ENCODE peak calls at places on chromosomes 11 and 22, in five cellular contexts. E, S, F, B and P are unnamed samples.

GRCh38 chr11:29343465-29344333 is 673.1 kb downstream of the KCNA4 start:
- DNase-seq in E (no peak), S (no peak), F (peak), B (peak), P (peak)

GRCh38 chr22:49632199-49633009 is 195.3 kb downstream of the BRD1 start:
- DNase-seq in E (no peak), S (no peak), F (peak), B (peak), P (no peak)

GRCh38 chr11:22666700-22667439 is 459 bp downstream of the GAS2 start:
- DNase-seq in E (no peak), S (no peak), F (peak), B (peak), P (peak)

GRCh38 chr11:108498046-108498815 is at the start of gene POGLUT3:
- DNase-seq in E (no peak), S (peak), F (peak), B (peak), P (peak)

GRCh38 chr11:67429722-67430121 is 1.4 kb downstream of the RPS6KB2 start:
- DNase-seq in E (no peak), S (no peak), F (no peak), B (no peak), P (no peak)

GRCh38 chr22:20509344-20510047 is 2.1 kb downstream of the MED15 start:
- DNase-seq in E (peak), S (peak), F (peak), B (peak), P (peak)

GRCh38 chr11:127006311-127006710 is 5.7 kb upstream of the KIRREL3 start:
- DNase-seq in E (no peak), S (no peak), F (no peak), B (no peak), P (no peak)

GRCh38 chr11:22702022-22702421 is 35.6 kb downstream of the GAS2 start:
- DNase-seq in E (no peak), S (no peak), F (no peak), B (no peak), P (no peak)

GRCh38 chr11:71145988-71146824 is 106.2 kb downstream of the SHANK2 start:
- DNase-seq in E (no peak), S (no peak), F (peak), B (no peak), P (peak)

GRCh38 chr11:2904153-2905052 is 18.8 kb upstream of the CDKN1C start:
- DNase-seq in E (no peak), S (no peak), F (no peak), B (no peak), P (no peak)

GRCh38 chr11:31441296-31441695 is 68.1 kb downstream of the IMMP1L start:
- DNase-seq in E (no peak), S (no peak), F (no peak), B (no peak), P (no peak)

GRCh38 chr22:40345271-40345670 is 1.0 kb upstream of the ADSL start:
- DNase-seq in E (no peak), S (no peak), F (no peak), B (no peak), P (no peak)

GRCh38 chr22:22061085-22062077 is 78.8 kb upstream of the TOP3B start:
- DNase-seq in E (no peak), S (peak), F (no peak), B (no peak), P (no peak)

GRCh38 chr22:26636296-26636695 is 14.5 kb downstream of the CRYBA4 start:
- DNase-seq in E (no peak), S (no peak), F (no peak), B (no peak), P (no peak)

GRCh38 chr11:120539681-120540369 is 28.3 kb downstream of the GRIK4 start:
- DNase-seq in E (no peak), S (no peak), F (no peak), B (no peak), P (no peak)

GRCh38 chr11:116282481-116282880 is 490.3 kb downstream of the BUD13 start:
- DNase-seq in E (no peak), S (no peak), F (no peak), B (no peak), P (no peak)

GRCh38 chr22:19547620-19548019 is 23.4 kb upstream of the CLDN5 start:
- DNase-seq in E (no peak), S (no peak), F (no peak), B (no peak), P (peak)

GRCh38 chr11:133004369-133004768 is 527.9 kb downstream of the OPCML start:
- DNase-seq in E (no peak), S (no peak), F (no peak), B (no peak), P (no peak)

GRCh38 chr22:40028098-40028425 is 33.3 kb downstream of the FAM83F start:
- DNase-seq in E (no peak), S (no peak), F (no peak), B (no peak), P (peak)

GRCh38 chr11:109967121-109967520 is 126.1 kb upstream of the ZC3H12C start:
- DNase-seq in E (no peak), S (no peak), F (no peak), B (no peak), P (no peak)

GRCh38 chr11:60514055-60514454 is 1.1 kb upstream of the MS4A13 start:
- DNase-seq in E (no peak), S (no peak), F (no peak), B (no peak), P (no peak)

GRCh38 chr11:126949066-126949945 is 51.3 kb downstream of the KIRREL3 start:
- DNase-seq in E (no peak), S (no peak), F (no peak), B (no peak), P (no peak)